ENCODE peak calls at places on chromosome 5, in nine cellular contexts. P is A673, K is brain microvascular endothelial cell, X is heart right ventricle, B is kidney, L is tibial artery, J is psoas muscle, Z is A549, H is heart left ventricle. Y is an unnamed sample.

GRCh38 chr5:169534311-169534880 is 49.2 kb upstream of the SPDL1 start:
- DNase-seq in H (no peak), J (no peak), P (no peak), L (no peak), B (peak; percentile 87), Z (no peak), K (no peak), X (no peak), Y (no peak)

GRCh38 chr5:32138839-32139493 is 35.2 kb downstream of the GOLPH3 start:
- DNase-seq in L (no peak), B (no peak), K (peak; percentile 40), J (no peak), H (no peak), P (peak; percentile 90), Z (no peak), X (no peak), Y (peak; percentile 69)

GRCh38 chr5:171907731-171908343 is 98.6 kb downstream of the FBXW11 start:
- DNase-seq in L (peak; percentile 32), P (peak; percentile 69), K (peak; percentile 59), H (no peak), X (no peak), J (no peak), B (no peak), Z (peak; percentile 64), Y (no peak)

GRCh38 chr5:141517321-141517720 is 28.4 kb downstream of the PCDHGC5 start:
- DNase-seq in K (no peak), B (no peak), X (no peak), P (no peak), Z (no peak), J (no peak), H (no peak), L (no peak), Y (no peak)

GRCh38 chr5:32522429-32523143 is 62.8 kb upstream of the SUB1 start:
- DNase-seq in K (peak; percentile 70), L (peak; percentile 53), H (peak; percentile 52), J (peak; percentile 69), Z (no peak), B (no peak), P (no peak), X (no peak), Y (peak; percentile 75)

GRCh38 chr5:83891261-83891660 is 170.6 kb upstream of the HAPLN1 start:
- DNase-seq in P (no peak), L (no peak), Z (no peak), K (no peak), X (no peak), J (no peak), H (no peak), B (no peak), Y (no peak)

GRCh38 chr5:120852222-120852860 is 388.2 kb downstream of the PRR16 start:
- DNase-seq in H (no peak), L (no peak), X (no peak), B (no peak), K (no peak), Z (no peak), P (no peak), J (no peak), Y (no peak)

GRCh38 chr5:178831049-178831448 is 28.7 kb upstream of the ZNF354B start:
- DNase-seq in H (no peak), X (no peak), Z (no peak), J (no peak), B (no peak), L (no peak), P (no peak), K (no peak), Y (no peak)

GRCh38 chr5:107567901-107568671 is 102.7 kb downstream of the EFNA5 start:
- DNase-seq in H (no peak), X (no peak), L (no peak), B (no peak), K (no peak), Z (no peak), J (no peak), P (no peak), Y (no peak)

GRCh38 chr5:172766287-172767104 is 4.5 kb downstream of the DUSP1 start:
- DNase-seq in Z (peak; percentile 89), B (peak; percentile 90), L (peak; percentile 92), P (peak; percentile 23), K (peak; percentile 89), X (peak; percentile 68), J (peak; percentile 83), H (peak; percentile 84), Y (peak; percentile 70)

DNA sequence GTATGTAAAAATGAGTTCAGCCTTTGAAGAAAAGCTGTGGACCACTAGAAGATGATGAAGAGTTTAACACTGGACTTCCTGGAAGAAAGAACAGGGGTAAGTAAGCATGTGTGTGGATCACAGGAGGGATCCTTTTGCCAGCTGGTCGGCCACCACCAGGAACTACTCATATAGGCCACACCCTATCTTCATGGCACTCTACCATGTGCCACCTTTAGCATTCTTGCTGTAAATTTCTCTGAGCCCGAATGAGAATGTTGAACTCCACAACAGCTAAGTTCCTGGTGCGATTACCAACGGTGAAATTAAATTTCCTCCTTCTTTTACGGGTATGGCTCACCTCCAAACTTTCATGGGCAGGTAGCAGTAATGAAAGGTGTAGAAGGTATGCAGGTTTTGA is 102.3 kb downstream of the ATP10B start:
- DNase-seq in J (no peak), Z (no peak), B (no peak), K (no peak), H (no peak), P (no peak), X (no peak), L (no peak), Y (no peak)
- H3K27ac ChIP-seq in J (no peak overlapping the region), Z (no peak overlapping the region), B (no peak overlapping the region), K (no peak overlapping the region), H (no peak overlapping the region), P (no peak overlapping the region), X (no peak overlapping the region), L (no peak overlapping the region), Y (no peak overlapping the region)

GRCh38 chr5:41542183-41542582 is 31.8 kb upstream of the PLCXD3 start:
- DNase-seq in B (no peak), K (no peak), L (no peak), J (no peak), Z (no peak), X (peak; percentile 9), P (no peak), H (peak; percentile 62), Y (no peak)

GRCh38 chr5:41537581-41537980 is 27.2 kb upstream of the PLCXD3 start:
- DNase-seq in X (no peak), L (no peak), B (no peak), H (no peak), K (no peak), P (no peak), Z (no peak), J (no peak), Y (no peak)

DNA sequence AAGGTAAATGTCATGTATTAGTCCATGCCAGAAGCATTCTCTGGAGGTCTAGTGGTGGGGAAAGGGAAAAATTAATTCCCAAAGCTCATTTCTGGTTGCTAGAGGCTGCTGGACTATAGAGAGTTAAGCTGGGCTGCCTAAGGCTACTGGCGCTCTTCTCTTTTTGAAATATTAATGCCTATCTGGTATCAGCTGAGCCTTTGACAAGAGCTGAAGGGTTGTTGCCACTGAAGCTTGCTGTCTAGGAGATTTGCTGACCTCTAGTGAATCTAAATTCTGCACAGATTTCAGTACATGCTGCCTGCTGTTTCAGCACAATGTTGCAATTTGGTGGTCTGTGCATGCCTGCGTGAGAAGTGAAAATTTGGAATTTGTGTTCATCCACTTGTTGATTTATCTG is 29.1 kb upstream of the PLCXD3 start:
- DNase-seq in J (no peak), P (no peak), H (no peak), L (no peak), K (no peak), Z (no peak), X (no peak), B (no peak), Y (no peak)
- TF ChIP-seq CTCF in J (no peak), P (no peak), H (peak; percentile 18), L (no peak), K (no peak), Z (no peak), X (peak; percentile 41), B (no peak), Y (no peak)

GRCh38 chr5:159209438-159210305 is at the start of gene RNF145:
- DNase-seq in L (peak; percentile 78), X (peak; percentile 89), H (peak; percentile 93), B (peak; percentile 96), Z (peak; percentile 86), K (peak; percentile 83), P (peak; percentile 92), J (peak; percentile 90), Y (peak; percentile 95)

GRCh38 chr5:159210846-159211245 is 1.5 kb upstream of the RNF145 start:
- DNase-seq in Z (no peak), L (no peak), P (no peak), K (no peak), H (no peak), B (no peak), J (no peak), X (no peak), Y (no peak)

GRCh38 chr5:159208508-159209437 is 580 bp downstream of the RNF145 start:
- DNase-seq in Z (peak; percentile 46), H (peak; percentile 62), X (peak; percentile 50), P (peak; percentile 39), J (peak; percentile 45), B (peak; percentile 85), L (no peak), K (no peak), Y (peak; percentile 65)

GRCh38 chr5:159211712-159212111 is 2.4 kb upstream of the RNF145 start:
- DNase-seq in L (no peak), H (no peak), K (no peak), P (peak; percentile 72), B (no peak), X (no peak), Z (no peak), J (no peak), Y (peak; percentile 52)

GRCh38 chr5:159210306-159210722 is 961 bp upstream of the RNF145 start:
- DNase-seq in P (peak; percentile 7), H (no peak), X (no peak), Z (peak; percentile 80), B (no peak), K (no peak), J (no peak), L (no peak), Y (no peak)
- H3K4me3 ChIP-seq in P (peak overlapping the region; percentile 75), H (no peak overlapping the region), X (no peak overlapping the region), Z (peak overlapping the region; percentile 77), B (no peak overlapping the region), K (no peak overlapping the region), J (peak overlapping the region; percentile 86), L (no peak overlapping the region), Y (peak overlapping the region; percentile 84)

GRCh38 chr5:74672215-74672877 is 12.7 kb upstream of the HEXB start:
- DNase-seq in P (no peak), K (no peak), Z (no peak), B (no peak), X (no peak), L (no peak), J (no peak), H (peak; percentile 50), Y (no peak)
- H3K27ac ChIP-seq in P (no peak overlapping the region), K (no peak overlapping the region), Z (no peak overlapping the region), B (no peak overlapping the region), X (peak overlapping the region; percentile 5), L (peak overlapping the region; percentile 47), J (no peak overlapping the region), H (peak overlapping the region; percentile 9), Y (no peak overlapping the region)

GRCh38 chr5:56323505-56323904 is 90.4 kb upstream of the ANKRD55 start:
- DNase-seq in J (no peak), Z (peak; percentile 44), H (no peak), B (no peak), K (peak; percentile 59), X (no peak), L (no peak), P (peak; percentile 6), Y (no peak)
- TF ChIP-seq CTCF in J (no peak), Z (peak; percentile 13), H (no peak), B (peak; percentile 19), K (no peak), X (peak; percentile 9), L (no peak), P (no peak), Y (no peak)

Y was measured in lower lobe of right lung.